ENCODE peak calls at places on chromosome 6, in five cellular contexts. H is AG04450, O is cardiac fibroblast, V is right atrium auricular region, M is PC-9. L is an unnamed sample.

GRCh38 chr6:128806274-128806673 is 76.7 kb upstream of the LAMA2 start:
- DNase-seq in H (no peak), O (peak), V (peak), M (peak), L (no peak)

GRCh38 chr6:30238178-30238795 is 25.1 kb upstream of the TRIM26 start:
- DNase-seq in H (no peak), O (peak), V (no peak), M (no peak), L (no peak)

GRCh38 chr6:159826968-159827647 is 27.0 kb downstream of the PNLDC1 start:
- DNase-seq in H (no peak), O (no peak), V (no peak), M (no peak), L (no peak)

GRCh38 chr6:43383021-43383667 is 13.7 kb upstream of the ZNF318 start:
- DNase-seq in H (peak), O (peak), V (no peak), M (no peak), L (peak)

GRCh38 chr6:63816979-63817436 is 181.4 kb downstream of the PHF3 start:
- DNase-seq in H (no peak), O (peak), V (no peak), M (no peak), L (no peak)

GRCh38 chr6:149566372-149567193 is at the start of gene GINM1:
- DNase-seq in H (no peak), O (peak), V (no peak), M (peak), L (peak)

GRCh38 chr6:93392797-93393196 is 26.6 kb downstream of the EPHA7 start:
- DNase-seq in H (no peak), O (no peak), V (no peak), M (no peak), L (no peak)

GRCh38 chr6:146664871-146665270 is 66.1 kb downstream of the ADGB start:
- DNase-seq in H (no peak), O (no peak), V (no peak), M (no peak), L (no peak)

GRCh38 chr6:37830225-37830624 is 10.7 kb downstream of the ZFAND3 start:
- DNase-seq in H (no peak), O (no peak), V (no peak), M (no peak), L (no peak)

GRCh38 chr6:85401186-85402062 is 48.5 kb upstream of the NT5E start:
- DNase-seq in H (no peak), O (no peak), V (no peak), M (no peak), L (no peak)

GRCh38 chr6:44849829-44850228 is 462.3 kb downstream of the CDC5L start:
- DNase-seq in H (no peak), O (peak), V (no peak), M (no peak), L (peak)

GRCh38 chr6:136739501-136739900 is 52.8 kb downstream of the MAP3K5 start:
- DNase-seq in H (no peak), O (no peak), V (no peak), M (no peak), L (no peak)
- TF ChIP-seq CTCF in H (no peak), O (no peak), V (no peak), M (no peak), L (no peak)

GRCh38 chr6:161031721-161032495 is 40.3 kb downstream of the MAP3K4 start:
- DNase-seq in H (peak), O (peak), V (no peak), M (no peak), L (peak)
- H3K4me3 ChIP-seq in H (no peak), O (no peak), V (no peak), M (no peak), L (no peak)

DNA sequence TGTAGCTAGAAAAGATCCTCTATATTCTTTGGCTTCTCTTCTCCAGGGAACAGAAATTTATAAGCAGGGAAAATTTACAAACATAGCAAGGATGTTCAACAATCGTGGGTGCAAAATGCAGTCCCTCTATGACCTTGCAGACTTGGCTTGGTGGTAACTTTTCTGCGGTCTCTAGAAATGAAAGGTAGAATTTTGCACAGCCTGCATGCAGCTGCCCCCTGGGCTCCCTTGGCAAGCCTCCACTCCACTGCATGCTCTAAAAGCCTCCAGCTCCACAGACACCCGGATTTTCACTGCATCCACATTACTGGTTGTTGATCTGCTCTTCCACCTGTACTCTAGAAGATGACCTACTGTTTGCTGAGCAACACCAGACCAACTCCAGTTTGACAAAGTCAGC is 236.5 kb upstream of the EYS start:
- DNase-seq in H (no peak), O (no peak), V (no peak), M (no peak), L (no peak)
- TF ChIP-seq CTCF in H (no peak), O (no peak), V (no peak), M (no peak), L (no peak)

GRCh38 chr6:27668442-27669275 is 195.8 kb upstream of the ZNF184 start:
- DNase-seq in H (no peak), O (peak), V (no peak), M (peak), L (peak)
- H3K4me3 ChIP-seq in H (no peak), O (peak), V (no peak), M (peak), L (peak)

GRCh38 chr6:3294396-3294795 is 35.6 kb downstream of the PSMG4 start:
- DNase-seq in H (no peak), O (no peak), V (no peak), M (no peak), L (no peak)

GRCh38 chr6:3293271-3294155 is 34.8 kb downstream of the PSMG4 start:
- DNase-seq in H (no peak), O (no peak), V (no peak), M (no peak), L (no peak)

GRCh38 chr6:3296537-3297453 is 38.0 kb downstream of the PSMG4 start:
- DNase-seq in H (no peak), O (no peak), V (no peak), M (no peak), L (peak)

GRCh38 chr6:3296113-3296512 is 37.4 kb downstream of the PSMG4 start:
- DNase-seq in H (no peak), O (no peak), V (no peak), M (no peak), L (no peak)

DNA sequence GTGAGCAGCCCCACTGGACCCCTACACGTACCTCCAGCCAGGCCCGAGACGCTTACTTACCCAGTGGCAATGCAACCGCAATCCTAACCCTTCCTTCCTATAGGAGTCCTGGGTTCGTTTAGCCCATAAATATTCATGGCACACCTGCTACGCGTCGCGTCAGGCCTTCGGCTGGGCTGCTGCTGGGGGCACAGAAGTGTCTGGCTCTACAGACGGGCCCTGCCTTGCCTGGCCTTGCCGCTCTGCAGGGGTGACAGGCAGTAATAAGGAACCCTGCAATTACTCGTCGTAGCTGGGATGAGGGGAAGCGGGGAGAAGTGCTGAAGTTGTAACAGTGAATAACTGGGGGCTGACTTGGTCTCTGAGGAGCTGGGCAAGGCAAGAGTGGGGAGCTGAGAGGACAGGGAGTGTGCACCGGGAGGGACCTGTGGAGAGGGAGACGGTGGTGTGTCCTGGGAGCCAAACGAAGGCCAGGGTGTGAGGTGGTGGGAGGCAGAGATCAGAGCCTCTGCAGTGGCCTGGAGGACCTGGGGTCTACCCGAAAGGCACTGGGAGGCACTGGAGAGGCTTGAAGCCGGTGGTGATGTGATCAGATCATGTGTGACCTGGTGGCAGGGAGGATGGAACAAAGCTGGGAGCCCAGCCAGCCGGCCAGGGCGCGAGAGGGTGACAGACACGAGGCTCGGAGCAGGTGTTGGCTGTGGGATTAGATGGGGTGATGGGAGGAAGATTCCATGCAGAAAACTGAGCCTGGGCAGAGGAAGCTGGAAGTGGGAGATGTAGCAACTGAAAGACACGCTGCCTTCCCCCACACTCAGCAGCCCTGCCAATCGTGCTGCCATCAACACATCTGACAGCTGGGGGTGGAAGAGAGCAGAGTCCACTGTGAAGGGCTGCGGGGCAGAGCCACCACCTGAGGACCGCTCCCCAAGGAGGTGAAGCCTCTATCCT is 36.4 kb downstream of the PSMG4 start:
- DNase-seq in H (no peak), O (no peak), V (no peak), M (no peak), L (no peak)
- TF ChIP-seq CTCF in H (no peak), O (no peak), V (no peak), M (no peak), L (no peak)

GRCh38 chr6:35922139-35922554 is 1.2 kb upstream of the SRPK1 start:
- DNase-seq in H (no peak), O (no peak), V (no peak), M (no peak), L (no peak)
- H3K4me3 ChIP-seq in H (no peak), O (no peak), V (no peak), M (peak), L (no peak)